ENCODE peak calls at places on chromosomes 3 and 15, in eight cellular contexts. Y, I, A, J, F, S, G and Z are unnamed samples.

GRCh38 chr3:170049146-170050000 is 11.6 kb downstream of the GPR160 start:
- DNase-seq in A (peak; percentile 67), I (no peak), J (no peak), G (no peak), F (no peak), S (peak; percentile 42), Y (no peak), Z (no peak)

GRCh38 chr3:106160396-106160795 is 291.6 kb upstream of the CBLB start:
- DNase-seq in I (no peak), J (no peak), Y (no peak), S (no peak), G (no peak), F (no peak), A (no peak), Z (no peak)

GRCh38 chr3:149366031-149366430 is 11.4 kb downstream of the TM4SF1 start:
- DNase-seq in A (no peak), F (no peak), Y (no peak), I (no peak), J (no peak), G (no peak), S (no peak), Z (no peak)

GRCh38 chr3:27479816-27480543 is 4.2 kb downstream of the SLC4A7 start:
- DNase-seq in Y (peak; percentile 26), F (no peak), G (no peak), S (no peak), I (no peak), J (no peak), A (no peak), Z (no peak)

GRCh38 chr3:154515921-154516320 is 85.9 kb upstream of the GPR149 start:
- DNase-seq in A (no peak), Y (no peak), G (no peak), I (no peak), S (no peak), F (no peak), J (no peak), Z (no peak)

GRCh38 chr15:23514492-23514891 is 51.0 kb upstream of the MKRN3 start:
- DNase-seq in G (no peak), Y (no peak), J (no peak), S (no peak), I (no peak), A (no peak), F (no peak), Z (no peak)

GRCh38 chr15:86044981-86045380 is 34.7 kb upstream of the AGBL1 start:
- DNase-seq in F (no peak), I (no peak), Y (no peak), J (no peak), G (no peak), A (no peak), S (no peak), Z (no peak)

GRCh38 chr3:24373198-24373959 is 121.3 kb downstream of the THRB start:
- DNase-seq in Y (no peak), A (no peak), I (no peak), G (no peak), F (no peak), S (no peak), J (no peak), Z (no peak)

GRCh38 chr3:11047500-11047899 is 55.0 kb downstream of the SLC6A1 start:
- DNase-seq in G (no peak), J (no peak), F (no peak), A (no peak), I (no peak), Y (no peak), S (no peak), Z (no peak)

GRCh38 chr3:184399410-184399809 is 19.6 kb downstream of the CHRD start:
- DNase-seq in J (peak; percentile 93), G (no peak), I (no peak), S (peak; percentile 90), A (no peak), F (peak; percentile 93), Y (no peak), Z (no peak)

GRCh38 chr15:62603757-62604156 is 438.7 kb upstream of the C2CD4B start:
- DNase-seq in J (peak; percentile 96), F (no peak), S (no peak), A (no peak), G (no peak), I (no peak), Y (no peak), Z (no peak)

GRCh38 chr15:42845581-42845980 is 75.0 kb downstream of the TTBK2 start:
- DNase-seq in F (peak; percentile 21), Y (no peak), G (no peak), S (peak; percentile 11), I (no peak), A (no peak), J (no peak), Z (no peak)

GRCh38 chr3:192575879-192576506 is 151.3 kb downstream of the FGF12 start:
- DNase-seq in S (no peak), Y (no peak), A (no peak), F (no peak), J (no peak), I (no peak), G (no peak), Z (no peak)
- TF ChIP-seq CTCF in S (no peak), Y (no peak), A (no peak), F (no peak), J (no peak), I (no peak), G (no peak), Z (no peak)

DNA sequence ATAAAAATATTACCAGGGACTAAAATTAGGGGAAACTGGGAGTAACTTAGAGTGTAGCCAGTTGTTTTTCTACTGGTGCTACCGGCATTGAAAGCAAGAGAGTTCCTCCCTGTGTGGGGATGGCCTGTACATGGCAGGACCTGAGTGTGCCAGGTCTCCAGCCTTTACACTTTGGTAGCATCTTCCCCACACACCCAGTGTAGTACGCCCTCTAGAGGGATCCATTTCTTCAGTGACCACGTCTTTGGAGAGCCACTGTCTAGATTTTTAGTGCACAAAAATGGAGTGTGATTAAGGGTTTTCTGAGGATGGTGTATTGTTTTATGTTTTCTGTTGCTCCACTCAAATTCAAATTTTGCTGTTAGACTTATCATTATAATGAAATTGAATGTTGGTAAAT is 507.0 kb upstream of the TPRG1 start:
- DNase-seq in A (peak; percentile 52), F (no peak), S (no peak), G (no peak), Y (no peak), I (no peak), J (no peak), Z (no peak)
- TF ChIP-seq CTCF in A (peak; percentile 41), F (peak; percentile 22), S (peak; percentile 55), G (no peak), Y (no peak), I (no peak), J (no peak), Z (peak; percentile 28)

GRCh38 chr3:18843188-18843587 is 305.1 kb upstream of the KCNH8 start:
- DNase-seq in I (no peak), S (no peak), A (no peak), Y (no peak), G (no peak), F (no peak), J (no peak), Z (no peak)

GRCh38 chr3:18853269-18853668 is 295.0 kb upstream of the KCNH8 start:
- DNase-seq in Y (no peak), J (no peak), S (no peak), I (no peak), A (no peak), F (no peak), G (no peak), Z (no peak)

GRCh38 chr3:18843930-18844329 is 304.4 kb upstream of the KCNH8 start:
- DNase-seq in F (no peak), Y (no peak), S (no peak), J (no peak), G (no peak), A (no peak), I (no peak), Z (no peak)

DNA sequence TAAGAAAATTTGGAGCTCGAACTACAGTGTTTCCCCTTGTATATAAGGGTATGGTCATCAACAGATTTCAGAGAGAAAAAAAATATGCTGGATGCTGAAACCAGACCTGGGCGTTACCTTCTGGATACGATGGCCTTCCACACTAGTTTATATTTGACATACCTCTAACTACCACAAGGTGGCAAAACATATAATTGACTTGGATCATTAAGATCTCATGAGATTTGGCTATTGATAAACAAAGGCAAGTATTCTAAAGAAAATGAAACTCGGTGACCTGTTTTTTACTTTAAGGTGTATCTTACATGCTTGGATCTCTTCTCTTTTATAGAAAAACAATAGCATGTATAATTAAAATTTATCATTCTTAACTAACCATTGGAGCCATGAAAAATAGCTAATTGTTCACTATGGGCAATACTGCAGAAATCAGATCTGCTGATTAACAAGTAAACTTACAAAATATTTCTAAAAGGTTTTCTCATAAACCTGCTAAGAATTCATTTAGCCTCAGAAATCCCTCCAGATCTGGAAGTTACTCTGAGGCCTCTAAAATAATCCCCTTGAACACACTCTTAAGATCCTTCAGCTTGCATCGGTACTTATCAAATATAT is 300.6 kb upstream of the KCNH8 start:
- DNase-seq in S (no peak), I (no peak), J (no peak), A (no peak), F (no peak), G (no peak), Y (no peak), Z (no peak)
- TF ChIP-seq CTCF in S (peak; percentile 10), I (peak; percentile 54), J (no peak), A (peak; percentile 37), F (no peak), G (peak; percentile 45), Y (no peak), Z (peak; percentile 72)

GRCh38 chr15:32993285-32993684 is 201.2 kb downstream of the FMN1 start:
- DNase-seq in G (no peak), F (peak; percentile 22), S (no peak), J (peak; percentile 35), I (no peak), Y (no peak), A (no peak), Z (no peak)

GRCh38 chr15:32998979-32999677 is 195.4 kb downstream of the FMN1 start:
- DNase-seq in I (no peak), A (no peak), G (no peak), S (no peak), F (no peak), Y (no peak), J (peak; percentile 93), Z (no peak)

GRCh38 chr15:32998182-32998581 is 196.3 kb downstream of the FMN1 start:
- DNase-seq in F (no peak), I (no peak), A (no peak), S (no peak), Y (peak; percentile 70), G (no peak), J (no peak), Z (no peak)

GRCh38 chr15:32991544-32992192 is 202.8 kb downstream of the FMN1 start:
- DNase-seq in J (no peak), F (no peak), G (no peak), A (no peak), Y (no peak), I (no peak), S (no peak), Z (no peak)

DNA sequence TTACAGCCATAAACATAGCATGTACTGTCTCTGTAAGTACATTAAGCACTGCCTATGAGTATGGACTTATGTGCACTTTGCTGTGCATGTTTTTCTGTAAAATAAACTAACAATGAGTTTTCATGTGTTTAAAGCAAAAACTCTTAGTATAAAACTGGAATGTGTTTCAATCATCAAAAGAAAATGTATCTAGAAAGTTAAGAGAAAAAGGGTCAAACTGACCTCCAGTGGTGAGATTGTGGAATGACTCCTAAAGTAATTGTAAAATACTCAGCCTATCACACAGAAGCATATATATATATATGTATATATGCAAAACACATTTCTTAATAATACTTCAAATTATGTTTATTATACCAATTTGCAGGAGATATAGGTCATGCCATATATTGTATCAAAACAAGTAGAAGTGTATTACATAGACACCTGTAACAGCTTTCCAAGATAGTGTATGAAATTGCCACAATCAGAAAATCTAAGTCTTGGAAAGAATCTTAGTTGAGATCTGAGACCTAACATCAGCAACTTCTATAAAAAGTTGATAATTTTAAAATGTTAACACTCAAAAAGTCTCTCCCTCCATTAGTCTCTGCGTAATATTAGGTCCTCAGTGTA is 199.6 kb downstream of the FMN1 start:
- DNase-seq in I (no peak), A (no peak), J (peak; percentile 63), Y (no peak), S (peak; percentile 41), F (peak; percentile 70), G (no peak), Z (no peak)
- TF ChIP-seq CTCF in I (peak; percentile 72), A (peak; percentile 47), J (peak; percentile 76), Y (peak; percentile 75), S (peak; percentile 42), F (peak; percentile 63), G (peak; percentile 31), Z (peak; percentile 84)